ENCODE peak calls at places on chromosome 21, in four cellular contexts. One of them, this sample, is unnamed.

GRCh38 chr21:26437326-26438009 is 135.6 kb downstream of the CYYR1 start:
- DNase-seq in epithelial cell of proximal tubule: no peak
- DNase-seq in body of pancreas: no peak
- DNase-seq in astrocyte of the spinal cord: peak
- DNase-seq in this sample: peak

GRCh38 chr21:39676054-39676771 is 63.5 kb downstream of the B3GALT5 start:
- DNase-seq in body of pancreas: no peak
- DNase-seq in epithelial cell of proximal tubule: peak
- DNase-seq in astrocyte of the spinal cord: peak
- DNase-seq in this sample: peak

GRCh38 chr21:29701676-29702075 is 238.1 kb downstream of the GRIK1 start:
- DNase-seq in epithelial cell of proximal tubule: no peak
- DNase-seq in body of pancreas: no peak
- DNase-seq in astrocyte of the spinal cord: no peak
- DNase-seq in this sample: no peak

GRCh38 chr21:35238119-35238518 is 189.0 kb upstream of the RUNX1 start:
- DNase-seq in body of pancreas: no peak
- DNase-seq in epithelial cell of proximal tubule: no peak
- DNase-seq in astrocyte of the spinal cord: no peak
- DNase-seq in this sample: no peak

GRCh38 chr21:26451014-26451740 is 121.9 kb downstream of the CYYR1 start:
- DNase-seq in astrocyte of the spinal cord: no peak
- DNase-seq in body of pancreas: no peak
- DNase-seq in epithelial cell of proximal tubule: no peak
- DNase-seq in this sample: peak

GRCh38 chr21:27818847-27819246 is 852.0 kb upstream of the ADAMTS5 start:
- DNase-seq in epithelial cell of proximal tubule: peak
- DNase-seq in body of pancreas: no peak
- DNase-seq in astrocyte of the spinal cord: no peak
- DNase-seq in this sample: peak

GRCh38 chr21:35801388-35801787 is 258.9 kb downstream of the SETD4 start:
- DNase-seq in astrocyte of the spinal cord: no peak
- DNase-seq in body of pancreas: no peak
- DNase-seq in epithelial cell of proximal tubule: no peak
- DNase-seq in this sample: no peak

GRCh38 chr21:46146856-46147255 is 8.5 kb downstream of the FTCD start:
- DNase-seq in epithelial cell of proximal tubule: no peak
- DNase-seq in astrocyte of the spinal cord: no peak
- DNase-seq in body of pancreas: no peak
- DNase-seq in this sample: no peak

GRCh38 chr21:45572783-45573451 is 30.7 kb upstream of the SLC19A1 start:
- DNase-seq in body of pancreas: no peak
- DNase-seq in epithelial cell of proximal tubule: no peak
- DNase-seq in astrocyte of the spinal cord: no peak
- DNase-seq in this sample: no peak

GRCh38 chr21:41011968-41012367 is 156.0 kb upstream of the BACE2 start:
- DNase-seq in body of pancreas: no peak
- DNase-seq in epithelial cell of proximal tubule: no peak
- DNase-seq in astrocyte of the spinal cord: no peak
- DNase-seq in this sample: no peak
- TF ChIP-seq CTCF in body of pancreas: no peak
- TF ChIP-seq CTCF in epithelial cell of proximal tubule: no peak
- TF ChIP-seq CTCF in astrocyte of the spinal cord: no peak
- TF ChIP-seq CTCF in this sample: no peak

DNA sequence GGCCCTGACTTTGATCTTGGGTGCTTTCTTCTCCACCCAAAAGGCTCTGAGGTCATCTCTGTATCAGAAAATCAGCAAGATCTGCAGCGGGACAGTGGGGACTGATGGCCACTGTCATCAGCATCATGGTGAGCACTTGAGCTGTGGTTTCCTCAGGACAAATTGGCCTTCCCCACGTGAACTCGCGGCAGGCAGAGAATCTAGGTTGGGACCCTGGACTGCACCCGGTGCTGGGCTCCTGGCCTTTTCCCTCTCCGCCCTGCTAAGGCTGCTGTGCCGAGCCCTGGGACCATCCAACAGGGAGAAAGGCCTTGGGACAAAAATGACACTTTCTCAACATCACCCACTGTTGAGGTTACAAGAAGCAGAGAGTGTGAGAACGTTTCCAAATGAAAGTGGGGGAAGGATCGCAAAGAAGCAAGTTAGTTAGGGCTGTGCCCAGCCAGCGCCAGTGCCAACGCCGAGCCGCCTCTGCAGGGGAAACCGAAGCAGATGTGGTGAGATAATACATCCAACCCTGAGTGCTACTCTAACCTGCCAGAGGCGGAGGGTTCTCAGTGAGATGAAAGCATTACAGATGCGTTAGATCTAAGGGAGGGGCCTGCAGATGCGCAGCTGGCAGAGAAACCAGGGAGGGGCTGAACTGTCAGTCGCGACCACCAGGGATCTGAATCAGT is 9.1 kb upstream of the UMODL1 start:
- DNase-seq in astrocyte of the spinal cord: no peak
- DNase-seq in body of pancreas: no peak
- DNase-seq in epithelial cell of proximal tubule: no peak
- DNase-seq in this sample: no peak
- H3K4me3 ChIP-seq in astrocyte of the spinal cord: no peak
- H3K4me3 ChIP-seq in body of pancreas: no peak
- H3K4me3 ChIP-seq in epithelial cell of proximal tubule: no peak
- H3K4me3 ChIP-seq in this sample: no peak

GRCh38 chr21:20971296-20971921 is 26.8 kb upstream of the NCAM2 start:
- DNase-seq in body of pancreas: peak
- DNase-seq in epithelial cell of proximal tubule: peak
- DNase-seq in astrocyte of the spinal cord: peak
- DNase-seq in this sample: peak
- TF ChIP-seq CTCF in body of pancreas: peak
- TF ChIP-seq CTCF in epithelial cell of proximal tubule: peak
- TF ChIP-seq CTCF in astrocyte of the spinal cord: peak
- TF ChIP-seq CTCF in this sample: peak

GRCh38 chr21:44510109-44510507 is 29.9 kb downstream of the KRTAP10-1 start:
- DNase-seq in astrocyte of the spinal cord: no peak
- DNase-seq in body of pancreas: no peak
- DNase-seq in epithelial cell of proximal tubule: no peak
- DNase-seq in this sample: no peak
- H3K4me3 ChIP-seq in astrocyte of the spinal cord: no peak
- H3K4me3 ChIP-seq in body of pancreas: no peak
- H3K4me3 ChIP-seq in epithelial cell of proximal tubule: no peak
- H3K4me3 ChIP-seq in this sample: no peak

GRCh38 chr21:31536138-31536537 is 123.4 kb upstream of the SOD1 start:
- DNase-seq in astrocyte of the spinal cord: no peak
- DNase-seq in epithelial cell of proximal tubule: no peak
- DNase-seq in body of pancreas: no peak
- DNase-seq in this sample: no peak

GRCh38 chr21:31538821-31539220 is 120.7 kb upstream of the SOD1 start:
- DNase-seq in epithelial cell of proximal tubule: no peak
- DNase-seq in body of pancreas: no peak
- DNase-seq in astrocyte of the spinal cord: no peak
- DNase-seq in this sample: no peak

GRCh38 chr21:31543191-31543590 is 116.3 kb upstream of the SOD1 start:
- DNase-seq in body of pancreas: no peak
- DNase-seq in astrocyte of the spinal cord: peak
- DNase-seq in epithelial cell of proximal tubule: no peak
- DNase-seq in this sample: peak

GRCh38 chr21:31537872-31538576 is 121.5 kb upstream of the SOD1 start:
- DNase-seq in body of pancreas: no peak
- DNase-seq in epithelial cell of proximal tubule: no peak
- DNase-seq in astrocyte of the spinal cord: no peak
- DNase-seq in this sample: no peak
- TF ChIP-seq CTCF in body of pancreas: no peak
- TF ChIP-seq CTCF in epithelial cell of proximal tubule: peak
- TF ChIP-seq CTCF in astrocyte of the spinal cord: peak
- TF ChIP-seq CTCF in this sample: no peak

DNA sequence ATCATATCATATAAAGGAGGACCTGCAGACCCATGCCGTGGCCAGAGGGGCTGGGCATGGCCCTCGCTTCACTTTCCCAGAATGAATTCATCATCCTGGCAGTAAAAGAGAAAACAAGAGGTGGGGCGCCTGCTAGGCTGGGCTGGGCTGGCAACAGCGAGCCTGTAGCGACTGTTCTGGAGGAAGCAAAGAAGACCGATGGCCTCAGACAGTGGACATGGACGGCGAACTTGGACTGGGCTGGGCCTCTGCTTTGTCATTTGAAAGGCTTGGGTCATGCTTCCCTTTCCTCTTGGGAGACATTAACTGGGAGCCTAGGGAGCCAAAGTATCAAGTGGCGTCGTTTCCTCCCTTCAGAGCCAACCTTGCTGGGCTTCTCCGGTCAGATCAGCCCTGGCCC is 401 bp upstream of the FAM3B start:
- DNase-seq in epithelial cell of proximal tubule: no peak
- DNase-seq in body of pancreas: peak
- DNase-seq in astrocyte of the spinal cord: no peak
- DNase-seq in this sample: no peak
- H3K4me3 ChIP-seq in epithelial cell of proximal tubule: no peak
- H3K4me3 ChIP-seq in body of pancreas: peak
- H3K4me3 ChIP-seq in astrocyte of the spinal cord: no peak
- H3K4me3 ChIP-seq in this sample: no peak

GRCh38 chr21:37746849-37747248 is 169.4 kb downstream of the KCNJ6 start:
- DNase-seq in astrocyte of the spinal cord: no peak
- DNase-seq in epithelial cell of proximal tubule: no peak
- DNase-seq in body of pancreas: no peak
- DNase-seq in this sample: no peak
- TF ChIP-seq CTCF in astrocyte of the spinal cord: peak
- TF ChIP-seq CTCF in epithelial cell of proximal tubule: peak
- TF ChIP-seq CTCF in body of pancreas: no peak
- TF ChIP-seq CTCF in this sample: no peak

GRCh38 chr21:33444499-33444898 is 35.3 kb downstream of the TMEM50B start:
- DNase-seq in body of pancreas: no peak
- DNase-seq in epithelial cell of proximal tubule: no peak
- DNase-seq in astrocyte of the spinal cord: no peak
- DNase-seq in this sample: no peak
- H3K4me3 ChIP-seq in body of pancreas: no peak
- H3K4me3 ChIP-seq in epithelial cell of proximal tubule: no peak
- H3K4me3 ChIP-seq in astrocyte of the spinal cord: no peak
- H3K4me3 ChIP-seq in this sample: no peak